ENCODE peak calls at places on chromosomes 7 and 10, in ten cellular contexts. One of them, this sample, is unnamed.

GRCh38 chr10:47412177-47412730 is 28.2 kb upstream of the ZNF488 start:
- DNase-seq in choroid plexus epithelial cell: no peak
- DNase-seq in IMR-90: no peak
- DNase-seq in HFFc6: no peak
- DNase-seq in fibroblast of the aortic adventitia: no peak
- DNase-seq in coronary artery: no peak
- DNase-seq in AG09309: no peak
- DNase-seq in cardiac fibroblast: no peak
- DNase-seq in AG04449: no peak
- DNase-seq in PC-3: no peak
- DNase-seq in this sample: no peak

GRCh38 chr10:78716034-78716660 is 352.6 kb upstream of the ZMIZ1 start:
- DNase-seq in choroid plexus epithelial cell: no peak
- DNase-seq in IMR-90: no peak
- DNase-seq in HFFc6: no peak
- DNase-seq in fibroblast of the aortic adventitia: no peak
- DNase-seq in coronary artery: no peak
- DNase-seq in AG09309: no peak
- DNase-seq in cardiac fibroblast: no peak
- DNase-seq in AG04449: no peak
- DNase-seq in PC-3: no peak
- DNase-seq in this sample: no peak

GRCh38 chr7:130393095-130393494 is 12.8 kb downstream of the CPA1 start:
- DNase-seq in choroid plexus epithelial cell: no peak
- DNase-seq in IMR-90: peak
- DNase-seq in HFFc6: peak
- DNase-seq in fibroblast of the aortic adventitia: peak
- DNase-seq in coronary artery: peak
- DNase-seq in AG09309: no peak
- DNase-seq in cardiac fibroblast: peak
- DNase-seq in AG04449: no peak
- DNase-seq in PC-3: no peak
- DNase-seq in this sample: no peak

GRCh38 chr10:79305515-79305914 is 41.8 kb upstream of the PPIF start:
- DNase-seq in choroid plexus epithelial cell: no peak
- DNase-seq in IMR-90: no peak
- DNase-seq in HFFc6: no peak
- DNase-seq in fibroblast of the aortic adventitia: no peak
- DNase-seq in coronary artery: no peak
- DNase-seq in AG09309: no peak
- DNase-seq in cardiac fibroblast: no peak
- DNase-seq in AG04449: no peak
- DNase-seq in PC-3: no peak
- DNase-seq in this sample: no peak

GRCh38 chr7:123715793-123716192 is 33.0 kb downstream of the WASL start:
- DNase-seq in choroid plexus epithelial cell: no peak
- DNase-seq in IMR-90: no peak
- DNase-seq in HFFc6: no peak
- DNase-seq in fibroblast of the aortic adventitia: no peak
- DNase-seq in coronary artery: no peak
- DNase-seq in AG09309: no peak
- DNase-seq in cardiac fibroblast: no peak
- DNase-seq in AG04449: no peak
- DNase-seq in PC-3: no peak
- DNase-seq in this sample: no peak

GRCh38 chr7:3370068-3370704 is 69.1 kb downstream of the SDK1 start:
- DNase-seq in choroid plexus epithelial cell: peak
- DNase-seq in IMR-90: no peak
- DNase-seq in HFFc6: no peak
- DNase-seq in fibroblast of the aortic adventitia: no peak
- DNase-seq in coronary artery: no peak
- DNase-seq in AG09309: no peak
- DNase-seq in cardiac fibroblast: no peak
- DNase-seq in AG04449: no peak
- DNase-seq in PC-3: no peak
- DNase-seq in this sample: no peak

GRCh38 chr10:89478739-89479116 is 56.7 kb downstream of the SLC16A12 start:
- DNase-seq in choroid plexus epithelial cell: peak
- DNase-seq in IMR-90: peak
- DNase-seq in HFFc6: peak
- DNase-seq in fibroblast of the aortic adventitia: peak
- DNase-seq in coronary artery: no peak
- DNase-seq in AG09309: no peak
- DNase-seq in cardiac fibroblast: peak
- DNase-seq in AG04449: no peak
- DNase-seq in PC-3: no peak
- DNase-seq in this sample: no peak

GRCh38 chr7:81467964-81468363 is 301.9 kb downstream of the HGF start:
- DNase-seq in choroid plexus epithelial cell: no peak
- DNase-seq in IMR-90: no peak
- DNase-seq in HFFc6: no peak
- DNase-seq in fibroblast of the aortic adventitia: no peak
- DNase-seq in coronary artery: no peak
- DNase-seq in AG09309: no peak
- DNase-seq in cardiac fibroblast: no peak
- DNase-seq in AG04449: no peak
- DNase-seq in PC-3: no peak
- DNase-seq in this sample: no peak

GRCh38 chr7:159094030-159094740 is 50.5 kb downstream of the VIPR2 start:
- DNase-seq in choroid plexus epithelial cell: no peak
- DNase-seq in IMR-90: no peak
- DNase-seq in HFFc6: no peak
- DNase-seq in fibroblast of the aortic adventitia: no peak
- DNase-seq in coronary artery: peak
- DNase-seq in AG09309: no peak
- DNase-seq in cardiac fibroblast: no peak
- DNase-seq in AG04449: no peak
- DNase-seq in PC-3: no peak
- DNase-seq in this sample: no peak

GRCh38 chr7:148914208-148914777 is 30.2 kb upstream of the EZH2 start:
- DNase-seq in choroid plexus epithelial cell: peak
- DNase-seq in IMR-90: peak
- DNase-seq in HFFc6: peak
- DNase-seq in fibroblast of the aortic adventitia: peak
- DNase-seq in coronary artery: no peak
- DNase-seq in AG09309: no peak
- DNase-seq in cardiac fibroblast: peak
- DNase-seq in AG04449: no peak
- DNase-seq in PC-3: peak
- DNase-seq in this sample: peak

GRCh38 chr7:118803-119376 is 73.5 kb upstream of the FAM20C start:
- DNase-seq in choroid plexus epithelial cell: peak
- DNase-seq in IMR-90: no peak
- DNase-seq in HFFc6: no peak
- DNase-seq in fibroblast of the aortic adventitia: no peak
- DNase-seq in coronary artery: no peak
- DNase-seq in AG09309: no peak
- DNase-seq in cardiac fibroblast: no peak
- DNase-seq in AG04449: no peak
- DNase-seq in PC-3: no peak
- DNase-seq in this sample: no peak

GRCh38 chr10:35579116-35579515 is 26.0 kb upstream of the GJD4 start:
- DNase-seq in choroid plexus epithelial cell: no peak
- DNase-seq in IMR-90: no peak
- DNase-seq in HFFc6: no peak
- DNase-seq in fibroblast of the aortic adventitia: no peak
- DNase-seq in coronary artery: no peak
- DNase-seq in AG09309: no peak
- DNase-seq in cardiac fibroblast: no peak
- DNase-seq in AG04449: no peak
- DNase-seq in PC-3: no peak
- DNase-seq in this sample: no peak

DNA sequence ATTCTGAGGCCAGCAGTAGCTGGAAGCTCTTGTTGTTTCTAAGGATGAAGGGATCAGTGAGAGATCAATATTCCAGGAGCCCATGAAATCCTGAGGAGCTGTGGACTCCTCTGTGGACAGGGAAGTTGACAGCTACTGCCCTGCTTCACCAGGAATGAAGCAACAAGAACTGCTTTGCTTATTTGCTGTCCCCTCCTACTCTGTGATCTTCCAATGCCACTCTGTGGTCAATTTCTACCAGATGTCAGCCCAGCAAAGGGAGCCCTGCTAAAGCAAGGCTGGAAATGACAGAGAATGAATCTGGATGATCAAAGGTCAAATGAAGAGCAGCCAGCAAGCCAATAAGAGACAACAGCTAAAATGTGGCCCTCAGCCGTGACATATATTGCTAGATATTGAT is 227.5 kb upstream of the CHRM2 start:
- DNase-seq in choroid plexus epithelial cell: no peak
- DNase-seq in IMR-90: no peak
- DNase-seq in HFFc6: no peak
- DNase-seq in fibroblast of the aortic adventitia: no peak
- DNase-seq in coronary artery: no peak
- DNase-seq in AG09309: no peak
- DNase-seq in cardiac fibroblast: no peak
- DNase-seq in AG04449: no peak
- DNase-seq in PC-3: no peak
- DNase-seq in this sample: no peak
- TF ChIP-seq CTCF in choroid plexus epithelial cell: no peak
- TF ChIP-seq CTCF in IMR-90: no peak
- TF ChIP-seq CTCF in HFFc6: no peak
- TF ChIP-seq CTCF in fibroblast of the aortic adventitia: no peak
- TF ChIP-seq CTCF in coronary artery: no peak
- TF ChIP-seq CTCF in AG09309: no peak
- TF ChIP-seq CTCF in cardiac fibroblast: no peak
- TF ChIP-seq CTCF in AG04449: no peak
- TF ChIP-seq CTCF in PC-3: no peak
- TF ChIP-seq CTCF in this sample: no peak

GRCh38 chr10:127919418-127920191 is 12.7 kb downstream of the PTPRE start:
- DNase-seq in choroid plexus epithelial cell: peak
- DNase-seq in IMR-90: peak
- DNase-seq in HFFc6: no peak
- DNase-seq in fibroblast of the aortic adventitia: peak
- DNase-seq in coronary artery: no peak
- DNase-seq in AG09309: peak
- DNase-seq in cardiac fibroblast: peak
- DNase-seq in AG04449: no peak
- DNase-seq in PC-3: peak
- DNase-seq in this sample: no peak

GRCh38 chr10:127921751-127922140 is 14.8 kb downstream of the PTPRE start:
- DNase-seq in choroid plexus epithelial cell: no peak
- DNase-seq in IMR-90: no peak
- DNase-seq in HFFc6: no peak
- DNase-seq in fibroblast of the aortic adventitia: no peak
- DNase-seq in coronary artery: peak
- DNase-seq in AG09309: no peak
- DNase-seq in cardiac fibroblast: peak
- DNase-seq in AG04449: no peak
- DNase-seq in PC-3: no peak
- DNase-seq in this sample: no peak

GRCh38 chr10:127920319-127921074 is 13.6 kb downstream of the PTPRE start:
- DNase-seq in choroid plexus epithelial cell: no peak
- DNase-seq in IMR-90: no peak
- DNase-seq in HFFc6: no peak
- DNase-seq in fibroblast of the aortic adventitia: no peak
- DNase-seq in coronary artery: peak
- DNase-seq in AG09309: no peak
- DNase-seq in cardiac fibroblast: no peak
- DNase-seq in AG04449: no peak
- DNase-seq in PC-3: no peak
- DNase-seq in this sample: no peak

GRCh38 chr10:127922206-127922605 is 15.3 kb downstream of the PTPRE start:
- DNase-seq in choroid plexus epithelial cell: no peak
- DNase-seq in IMR-90: no peak
- DNase-seq in HFFc6: no peak
- DNase-seq in fibroblast of the aortic adventitia: no peak
- DNase-seq in coronary artery: peak
- DNase-seq in AG09309: no peak
- DNase-seq in cardiac fibroblast: no peak
- DNase-seq in AG04449: no peak
- DNase-seq in PC-3: no peak
- DNase-seq in this sample: no peak

GRCh38 chr10:127921075-127921750 is 14.3 kb downstream of the PTPRE start:
- DNase-seq in choroid plexus epithelial cell: no peak
- DNase-seq in IMR-90: no peak
- DNase-seq in HFFc6: no peak
- DNase-seq in fibroblast of the aortic adventitia: no peak
- DNase-seq in coronary artery: peak
- DNase-seq in AG09309: no peak
- DNase-seq in cardiac fibroblast: no peak
- DNase-seq in AG04449: no peak
- DNase-seq in PC-3: no peak
- DNase-seq in this sample: no peak
- TF ChIP-seq CTCF in choroid plexus epithelial cell: no peak
- TF ChIP-seq CTCF in IMR-90: no peak
- TF ChIP-seq CTCF in HFFc6: no peak
- TF ChIP-seq CTCF in fibroblast of the aortic adventitia: no peak
- TF ChIP-seq CTCF in coronary artery: no peak
- TF ChIP-seq CTCF in AG09309: no peak
- TF ChIP-seq CTCF in cardiac fibroblast: no peak
- TF ChIP-seq CTCF in AG04449: no peak
- TF ChIP-seq CTCF in PC-3: no peak
- TF ChIP-seq CTCF in this sample: no peak

GRCh38 chr10:1685671-1686450 is 51.5 kb downstream of the ADARB2 start:
- DNase-seq in choroid plexus epithelial cell: no peak
- DNase-seq in IMR-90: no peak
- DNase-seq in HFFc6: no peak
- DNase-seq in fibroblast of the aortic adventitia: no peak
- DNase-seq in coronary artery: no peak
- DNase-seq in AG09309: no peak
- DNase-seq in cardiac fibroblast: no peak
- DNase-seq in AG04449: no peak
- DNase-seq in PC-3: no peak
- DNase-seq in this sample: no peak
- TF ChIP-seq CTCF in choroid plexus epithelial cell: no peak
- TF ChIP-seq CTCF in IMR-90: no peak
- TF ChIP-seq CTCF in HFFc6: no peak
- TF ChIP-seq CTCF in fibroblast of the aortic adventitia: no peak
- TF ChIP-seq CTCF in coronary artery: no peak
- TF ChIP-seq CTCF in AG09309: no peak
- TF ChIP-seq CTCF in cardiac fibroblast: no peak
- TF ChIP-seq CTCF in AG04449: no peak
- TF ChIP-seq CTCF in PC-3: no peak
- TF ChIP-seq CTCF in this sample: no peak

DNA sequence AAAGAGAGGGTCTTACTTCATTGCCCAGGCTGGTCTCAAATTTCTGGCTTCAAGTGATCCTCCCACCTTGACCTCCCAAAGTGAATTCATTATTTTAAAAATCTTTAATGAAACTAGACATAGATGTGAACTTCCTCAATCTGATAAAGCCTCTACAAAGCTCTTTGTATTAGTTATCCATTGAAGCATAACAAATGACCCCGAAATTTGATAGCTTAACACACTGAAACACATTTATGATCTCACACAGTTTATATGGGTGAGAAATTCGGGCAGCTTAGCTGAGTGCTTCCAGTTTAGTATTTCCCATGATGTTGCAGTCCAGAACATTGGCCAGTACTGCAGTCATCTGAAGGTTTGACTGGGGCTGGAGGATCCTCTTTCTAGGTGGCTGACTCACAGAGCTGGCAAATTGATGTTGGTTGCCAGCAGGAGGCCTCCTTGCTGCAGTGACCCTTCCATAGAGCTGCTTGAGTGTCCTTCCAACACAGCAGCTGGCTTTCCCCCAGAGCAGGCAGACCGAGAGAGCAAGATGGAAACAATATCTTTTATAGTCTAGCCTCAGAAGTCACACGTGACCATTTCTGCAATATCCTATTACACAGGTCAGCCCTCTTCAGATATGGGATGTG is 16.6 kb upstream of the WNT8B start:
- DNase-seq in choroid plexus epithelial cell: no peak
- DNase-seq in IMR-90: no peak
- DNase-seq in HFFc6: no peak
- DNase-seq in fibroblast of the aortic adventitia: no peak
- DNase-seq in coronary artery: no peak
- DNase-seq in AG09309: no peak
- DNase-seq in cardiac fibroblast: no peak
- DNase-seq in AG04449: no peak
- DNase-seq in PC-3: no peak
- DNase-seq in this sample: no peak
- TF ChIP-seq CTCF in choroid plexus epithelial cell: no peak
- TF ChIP-seq CTCF in IMR-90: no peak
- TF ChIP-seq CTCF in HFFc6: no peak
- TF ChIP-seq CTCF in fibroblast of the aortic adventitia: no peak
- TF ChIP-seq CTCF in coronary artery: no peak
- TF ChIP-seq CTCF in AG09309: no peak
- TF ChIP-seq CTCF in cardiac fibroblast: no peak
- TF ChIP-seq CTCF in AG04449: no peak
- TF ChIP-seq CTCF in PC-3: no peak
- TF ChIP-seq CTCF in this sample: no peak